ENCODE peak calls at places on chromosomes 1 and 21, in five cellular contexts. I, N, B, L and K are unnamed samples.

GRCh38 chr1:22089787-22090186 is 37.3 kb downstream of the CDC42 start:
- DNase-seq in I (no peak), N (no peak), B (no peak), L (no peak), K (no peak)

GRCh38 chr1:5758859-5759578 is 233.2 kb downstream of the NPHP4 start:
- DNase-seq in B (no peak), I (no peak), N (no peak), L (no peak), K (no peak)

GRCh38 chr21:38905751-38906150 is 100.0 kb downstream of the ETS2 start:
- DNase-seq in I (no peak), N (no peak), B (no peak), L (no peak), K (no peak)

GRCh38 chr1:37323486-37324377 is 150.6 kb upstream of the ZC3H12A start:
- DNase-seq in B (peak; percentile 15), I (no peak), N (no peak), L (no peak), K (peak; percentile 5)

GRCh38 chr1:153610334-153611023 is 2.5 kb downstream of the S100A16 start:
- DNase-seq in I (no peak), B (no peak), N (no peak), L (peak; percentile 34), K (no peak)

GRCh38 chr1:156741613-156741983 is 710 bp upstream of the MRPL24 start:
- DNase-seq in L (no peak), N (no peak), I (no peak), B (peak; percentile 23), K (no peak)

GRCh38 chr1:10914056-10914455 is 98.4 kb upstream of the TARDBP start:
- DNase-seq in L (no peak), B (no peak), N (no peak), I (no peak), K (no peak)

GRCh38 chr21:36629061-36629460 is 69.9 kb upstream of the SIM2 start:
- DNase-seq in L (no peak), B (no peak), I (no peak), N (no peak), K (no peak)

GRCh38 chr1:6157528-6158174 is 22.5 kb downstream of the CHD5 start:
- DNase-seq in L (peak; percentile 81), B (peak; percentile 31), N (peak; percentile 9), I (no peak), K (peak; percentile 26)

GRCh38 chr1:16117369-16117768 is 38.5 kb downstream of the EPHA2 start:
- DNase-seq in I (no peak), L (peak; percentile 70), B (no peak), N (no peak), K (no peak)

GRCh38 chr1:206451146-206451545 is 19.1 kb upstream of the IKBKE start:
- DNase-seq in L (no peak), B (no peak), I (no peak), N (no peak), K (no peak)

GRCh38 chr1:205914730-205915129 is 28.5 kb downstream of the SLC26A9 start:
- DNase-seq in B (no peak), L (no peak), I (no peak), N (no peak), K (no peak)

GRCh38 chr21:27526451-27526850 is 559.6 kb upstream of the ADAMTS5 start:
- DNase-seq in N (no peak), I (no peak), B (no peak), L (no peak), K (no peak)

GRCh38 chr1:231778009-231778719 is 151.6 kb downstream of the DISC1 start:
- DNase-seq in L (peak; percentile 26), N (no peak), I (peak; percentile 57), B (no peak), K (no peak)

GRCh38 chr1:149849246-149849946 is 50.0 kb upstream of the BOLA1 start:
- DNase-seq in L (peak; percentile 31), N (no peak), I (peak; percentile 0), B (no peak), K (no peak)